ENCODE peak calls at places on chromosome 14, in five cellular contexts. S is epithelial cell of esophagus, C is A549, G is fibroblast of mammary gland, X is astrocyte of the cerebellum. N is an unnamed sample.

GRCh38 chr14:67240168-67240932 is 885 bp upstream of the PALS1 start:
- DNase-seq in S (peak), C (peak), G (peak), X (no peak), N (peak)

GRCh38 chr14:43900173-43900655 is 606.9 kb downstream of the FSCB start:
- DNase-seq in S (no peak), C (no peak), G (no peak), X (no peak), N (no peak)

GRCh38 chr14:24183014-24183481 is 5.6 kb downstream of the IPO4 start:
- DNase-seq in S (no peak), C (no peak), G (no peak), X (no peak), N (no peak)

GRCh38 chr14:65169351-65169750 is 67.0 kb upstream of the MAX start:
- DNase-seq in S (peak), C (no peak), G (peak), X (no peak), N (peak)

GRCh38 chr14:23294734-23295561 is 7.7 kb downstream of the PPP1R3E start:
- DNase-seq in S (peak), C (no peak), G (peak), X (no peak), N (peak)

GRCh38 chr14:65277027-65277426 is 135.5 kb upstream of the FUT8 start:
- DNase-seq in S (peak), C (no peak), G (peak), X (no peak), N (peak)

GRCh38 chr14:90383731-90384542 is 12.9 kb upstream of the CALM1 start:
- DNase-seq in S (peak), C (no peak), G (peak), X (no peak), N (peak)

GRCh38 chr14:104865631-104866441 is 768 bp downstream of the CEP170B start:
- DNase-seq in S (peak), C (peak), G (peak), X (peak), N (peak)

GRCh38 chr14:20998139-20998538 is 954 bp upstream of the SLC39A2 start:
- DNase-seq in S (peak), C (no peak), G (no peak), X (no peak), N (no peak)

GRCh38 chr14:20997564-20997963 is 1.5 kb upstream of the SLC39A2 start:
- DNase-seq in S (no peak), C (no peak), G (no peak), X (no peak), N (no peak)

GRCh38 chr14:21001218-21001617 is 2.1 kb downstream of the SLC39A2 start:
- DNase-seq in S (no peak), C (no peak), G (no peak), X (no peak), N (no peak)

GRCh38 chr14:20996521-20996920 is 2.6 kb upstream of the SLC39A2 start:
- DNase-seq in S (no peak), C (no peak), G (no peak), X (no peak), N (no peak)

GRCh38 chr14:20998674-20999366 is at the start of gene SLC39A2:
- DNase-seq in S (peak), C (no peak), G (peak), X (peak), N (peak)
- TF ChIP-seq CTCF in S (no peak), C (no peak), G (no peak), X (no peak), N (no peak)

DNA sequence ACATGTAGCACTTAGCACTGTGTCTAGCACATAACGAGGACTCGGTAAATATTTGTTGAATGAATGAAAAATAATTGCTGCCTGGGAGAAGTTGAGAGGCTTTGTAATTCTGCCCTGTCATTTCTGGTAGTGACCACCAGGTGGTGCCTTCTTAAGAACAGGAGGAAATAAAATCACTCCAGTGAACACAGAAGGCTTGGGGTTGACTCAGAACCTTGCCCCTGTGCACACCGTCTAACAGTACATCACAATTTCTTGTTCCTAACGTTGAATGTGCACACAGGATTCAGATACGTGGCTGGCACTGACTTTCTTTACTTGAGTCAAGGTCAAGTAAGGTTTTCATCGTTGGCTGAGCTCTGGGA is 91.8 kb downstream of the RGS6 start:
- DNase-seq in S (peak), C (no peak), G (peak), X (no peak), N (no peak)
- TF ChIP-seq CTCF in S (peak), C (no peak), G (peak), X (peak), N (peak)

GRCh38 chr14:50719911-50720759 is 52.0 kb upstream of the SAV1 start:
- DNase-seq in S (peak), C (no peak), G (no peak), X (no peak), N (no peak)

GRCh38 chr14:50711043-50711442 is 42.9 kb upstream of the SAV1 start:
- DNase-seq in S (no peak), C (no peak), G (no peak), X (no peak), N (no peak)

GRCh38 chr14:50717826-50718225 is 49.7 kb upstream of the SAV1 start:
- DNase-seq in S (no peak), C (no peak), G (no peak), X (no peak), N (no peak)

GRCh38 chr14:50718949-50719348 is 50.8 kb upstream of the SAV1 start:
- DNase-seq in S (no peak), C (no peak), G (no peak), X (no peak), N (no peak)

GRCh38 chr14:50714452-50715073 is 46.5 kb upstream of the SAV1 start:
- DNase-seq in S (peak), C (no peak), G (peak), X (peak), N (peak)
- TF ChIP-seq CTCF in S (peak), C (peak), G (peak), X (peak), N (peak)

DNA sequence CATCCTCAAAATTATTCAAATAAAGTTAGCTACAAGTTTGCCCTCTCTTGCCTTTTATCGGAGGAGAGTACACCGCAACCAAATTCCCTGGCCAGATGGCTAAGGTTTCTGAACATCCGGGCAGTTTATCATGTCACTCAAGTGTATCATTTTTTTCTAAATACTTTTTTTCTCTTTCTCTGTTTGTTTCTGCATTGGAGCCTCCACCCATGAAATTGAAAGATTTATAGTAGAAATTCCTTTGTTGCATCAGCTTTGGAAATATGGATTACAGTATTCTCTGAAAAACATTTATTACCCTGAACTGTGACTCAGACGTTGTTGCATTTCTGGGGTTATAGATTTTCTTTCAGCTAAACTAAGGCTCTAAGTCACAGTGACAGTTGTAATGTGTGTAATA is 187.0 kb downstream of the SPTSSA start:
- DNase-seq in S (no peak), C (no peak), G (peak), X (no peak), N (no peak)
- TF ChIP-seq CTCF in S (no peak), C (no peak), G (no peak), X (no peak), N (no peak)

GRCh38 chr14:30990766-30991165 is 34.7 kb upstream of the AP4S1 start:
- DNase-seq in S (no peak), C (no peak), G (peak), X (no peak), N (no peak)

GRCh38 chr14:30991408-30991807 is 34.0 kb upstream of the AP4S1 start:
- DNase-seq in S (no peak), C (no peak), G (no peak), X (no peak), N (no peak)

GRCh38 chr14:30994681-30995620 is 30.5 kb upstream of the AP4S1 start:
- DNase-seq in S (peak), C (no peak), G (peak), X (peak), N (peak)

GRCh38 chr14:30995674-30996073 is 29.8 kb upstream of the AP4S1 start:
- DNase-seq in S (no peak), C (no peak), G (no peak), X (no peak), N (no peak)

DNA sequence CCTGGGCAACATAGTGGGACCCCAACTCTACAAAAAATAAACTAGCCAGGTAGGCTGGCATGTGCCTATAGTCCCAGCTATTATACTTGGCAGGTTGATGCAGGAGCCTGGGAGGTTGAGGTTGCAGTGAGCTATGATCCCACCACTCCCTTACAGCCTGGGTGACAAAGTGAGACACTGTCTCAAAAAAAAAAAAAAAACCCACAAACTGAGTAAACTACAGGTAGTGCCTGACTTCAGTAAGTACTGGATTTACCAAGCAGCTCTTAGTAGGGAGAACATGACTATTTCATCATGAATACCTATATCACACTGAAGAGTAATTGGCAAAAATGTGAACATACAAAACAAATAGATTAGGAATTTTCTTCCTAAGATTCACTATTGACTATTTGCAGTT is 32.4 kb upstream of the AP4S1 start:
- DNase-seq in S (no peak), C (no peak), G (no peak), X (no peak), N (no peak)
- TF ChIP-seq CTCF in S (no peak), C (no peak), G (no peak), X (no peak), N (no peak)

GRCh38 chr14:88929656-88930436 is 105.4 kb downstream of the TTC8 start:
- DNase-seq in S (no peak), C (no peak), G (no peak), X (no peak), N (no peak)
- TF ChIP-seq CTCF in S (no peak), C (no peak), G (peak), X (no peak), N (peak)

DNA sequence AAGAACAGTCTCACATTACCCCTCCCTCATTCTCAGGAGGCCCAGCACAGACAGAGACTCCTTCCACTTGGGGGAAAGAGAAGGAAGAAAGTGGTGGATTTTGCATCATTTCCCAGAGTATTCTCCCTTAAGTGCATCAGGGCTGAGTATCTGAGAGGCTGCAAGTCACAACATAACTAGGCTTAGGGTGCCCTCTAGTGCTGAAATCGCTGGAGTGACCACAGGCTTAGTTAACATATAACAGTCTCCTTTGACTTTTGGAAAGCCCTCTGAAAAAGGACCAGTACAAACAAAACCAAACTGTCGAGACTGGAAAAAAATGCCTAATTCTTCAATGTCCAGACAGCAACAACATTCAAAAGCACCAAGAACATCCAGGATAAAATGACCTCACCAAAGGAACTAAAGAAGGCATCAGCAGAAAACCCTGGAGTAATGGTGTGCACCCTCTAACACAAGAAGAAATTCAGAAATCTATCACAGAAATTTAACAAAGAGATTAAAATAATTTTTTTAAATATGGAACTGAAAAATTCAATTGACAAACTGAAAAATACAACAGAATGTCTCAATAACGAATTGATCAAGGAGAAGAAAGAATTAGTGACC is 412.3 kb downstream of the RPS29 start:
- DNase-seq in S (peak), C (peak), G (peak), X (peak), N (peak)
- TF ChIP-seq CTCF in S (peak), C (peak), G (peak), X (peak), N (peak)

DNA sequence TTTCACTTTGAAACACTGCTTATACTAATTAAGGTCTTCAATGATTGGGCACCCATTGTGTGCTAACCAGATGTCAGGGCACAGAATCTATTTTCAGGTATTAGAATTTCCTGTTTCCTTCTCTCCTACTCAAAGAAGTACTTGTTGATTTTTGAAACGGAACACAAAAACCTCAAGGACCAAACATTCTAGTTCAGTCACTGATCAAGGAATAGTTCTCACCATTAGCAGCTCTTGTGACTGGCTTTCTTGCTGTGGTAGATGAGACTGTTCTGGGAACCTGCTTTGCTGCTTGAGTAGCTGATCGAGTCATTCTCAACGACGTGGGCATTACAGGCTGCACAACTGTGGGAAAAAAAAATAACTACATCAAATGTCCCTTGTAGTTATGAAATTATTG is 11.0 kb downstream of the DLGAP5 start:
- DNase-seq in S (peak), C (no peak), G (peak), X (no peak), N (no peak)
- TF ChIP-seq CTCF in S (no peak), C (no peak), G (no peak), X (no peak), N (no peak)

GRCh38 chr14:52922656-52923055 is 28.2 kb downstream of the FERMT2 start:
- DNase-seq in S (no peak), C (no peak), G (peak), X (peak), N (peak)

GRCh38 chr14:52919971-52920370 is 30.9 kb downstream of the FERMT2 start:
- DNase-seq in S (no peak), C (no peak), G (no peak), X (no peak), N (no peak)

GRCh38 chr14:52926994-52927393 is 23.9 kb downstream of the FERMT2 start:
- DNase-seq in S (peak), C (no peak), G (peak), X (no peak), N (no peak)

GRCh38 chr14:52922059-52922458 is 28.8 kb downstream of the FERMT2 start:
- DNase-seq in S (no peak), C (no peak), G (no peak), X (no peak), N (no peak)

GRCh38 chr14:52923902-52924575 is 26.8 kb downstream of the FERMT2 start:
- DNase-seq in S (no peak), C (no peak), G (no peak), X (no peak), N (no peak)
- TF ChIP-seq CTCF in S (peak), C (peak), G (peak), X (no peak), N (no peak)

DNA sequence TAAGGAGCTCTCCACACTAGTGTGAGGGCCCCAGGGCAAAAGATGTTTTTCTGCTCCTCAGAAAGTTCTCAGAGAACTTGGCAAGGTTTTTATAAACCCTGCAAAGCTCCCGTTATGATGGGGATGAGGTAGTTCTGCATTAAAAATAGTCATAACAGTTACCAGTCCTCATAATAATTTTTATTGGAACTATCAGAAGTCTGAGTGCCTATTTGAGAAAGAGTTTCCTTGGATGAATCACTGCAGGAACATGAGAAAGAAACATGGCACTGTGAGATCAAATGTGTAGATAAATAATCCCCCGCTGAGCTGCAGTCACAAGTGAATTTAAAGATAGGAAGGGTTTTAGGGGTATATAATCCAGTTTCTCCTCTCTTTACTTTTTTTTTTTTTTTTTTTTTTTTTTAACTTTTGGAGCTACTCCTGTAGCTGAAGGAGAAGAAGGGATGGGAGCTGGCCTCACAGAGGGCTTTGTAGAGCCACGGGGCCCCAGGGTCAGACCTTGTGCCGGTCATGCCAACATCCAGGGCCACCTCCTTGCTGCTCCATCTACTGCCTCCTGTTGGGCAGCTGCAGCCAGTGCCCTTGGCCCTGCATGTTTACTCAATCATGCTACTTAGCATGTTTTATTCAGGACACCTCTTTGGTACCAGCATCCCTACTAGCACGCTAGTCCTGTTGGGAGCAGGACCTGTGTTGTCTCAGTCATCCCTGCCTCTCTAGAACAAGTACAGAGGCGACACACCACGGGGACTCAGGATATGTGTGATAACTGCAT is 39.5 kb downstream of the EVL start:
- DNase-seq in S (no peak), C (no peak), G (peak), X (peak), N (peak)
- TF ChIP-seq CTCF in S (no peak), C (no peak), G (no peak), X (no peak), N (peak)